ENCODE peak calls at places on chromosomes 6 and 20, in four cellular contexts. One of them, this sample, is unnamed.

GRCh38 chr6:169452117-169452868 is 198.6 kb upstream of the THBS2 start:
- DNase-seq in stimulated activated CD4-positive, alpha-beta T cell treated with anti-CD3 and anti-CD28 coated beads, Interleukin-4, amount 100 ng/mL, for 4 hours: no peak
- DNase-seq in hepatocyte: no peak
- DNase-seq in neural crest cell: no peak
- DNase-seq in this sample: no peak

GRCh38 chr6:131124341-131125071 is 10.8 kb upstream of the AKAP7 start:
- DNase-seq in neural crest cell: no peak
- DNase-seq in hepatocyte: no peak
- DNase-seq in stimulated activated CD4-positive, alpha-beta T cell treated with anti-CD3 and anti-CD28 coated beads, Interleukin-4, amount 100 ng/mL, for 4 hours: no peak
- DNase-seq in this sample: no peak

GRCh38 chr6:116512155-116512559 is 718 bp downstream of the CALHM5 start:
- DNase-seq in stimulated activated CD4-positive, alpha-beta T cell treated with anti-CD3 and anti-CD28 coated beads, Interleukin-4, amount 100 ng/mL, for 4 hours: no peak
- DNase-seq in neural crest cell: no peak
- DNase-seq in hepatocyte: no peak
- DNase-seq in this sample: no peak

GRCh38 chr6:23705691-23706090 is 420.3 kb upstream of the NRSN1 start:
- DNase-seq in stimulated activated CD4-positive, alpha-beta T cell treated with anti-CD3 and anti-CD28 coated beads, Interleukin-4, amount 100 ng/mL, for 4 hours: no peak
- DNase-seq in neural crest cell: no peak
- DNase-seq in hepatocyte: no peak
- DNase-seq in this sample: no peak

GRCh38 chr6:99364026-99364425 is 14.6 kb upstream of the FAXC start:
- DNase-seq in neural crest cell: no peak
- DNase-seq in stimulated activated CD4-positive, alpha-beta T cell treated with anti-CD3 and anti-CD28 coated beads, Interleukin-4, amount 100 ng/mL, for 4 hours: no peak
- DNase-seq in hepatocyte: no peak
- DNase-seq in this sample: no peak

GRCh38 chr6:6915813-6916547 is 191.8 kb upstream of the RREB1 start:
- DNase-seq in hepatocyte: peak
- DNase-seq in stimulated activated CD4-positive, alpha-beta T cell treated with anti-CD3 and anti-CD28 coated beads, Interleukin-4, amount 100 ng/mL, for 4 hours: no peak
- DNase-seq in neural crest cell: no peak
- DNase-seq in this sample: no peak

GRCh38 chr6:33808781-33809180 is 5.0 kb upstream of the MLN start:
- DNase-seq in neural crest cell: no peak
- DNase-seq in hepatocyte: no peak
- DNase-seq in stimulated activated CD4-positive, alpha-beta T cell treated with anti-CD3 and anti-CD28 coated beads, Interleukin-4, amount 100 ng/mL, for 4 hours: no peak
- DNase-seq in this sample: no peak

GRCh38 chr6:28742668-28743270 is 181.0 kb downstream of the TRIM27 start:
- DNase-seq in stimulated activated CD4-positive, alpha-beta T cell treated with anti-CD3 and anti-CD28 coated beads, Interleukin-4, amount 100 ng/mL, for 4 hours: no peak
- DNase-seq in hepatocyte: peak
- DNase-seq in neural crest cell: no peak
- DNase-seq in this sample: no peak

GRCh38 chr6:35089216-35089934 is 51.8 kb downstream of the TCP11 start:
- DNase-seq in stimulated activated CD4-positive, alpha-beta T cell treated with anti-CD3 and anti-CD28 coated beads, Interleukin-4, amount 100 ng/mL, for 4 hours: no peak
- DNase-seq in hepatocyte: peak
- DNase-seq in neural crest cell: no peak
- DNase-seq in this sample: no peak

GRCh38 chr6:23394699-23395098 is 731.3 kb upstream of the NRSN1 start:
- DNase-seq in hepatocyte: no peak
- DNase-seq in neural crest cell: no peak
- DNase-seq in stimulated activated CD4-positive, alpha-beta T cell treated with anti-CD3 and anti-CD28 coated beads, Interleukin-4, amount 100 ng/mL, for 4 hours: no peak
- DNase-seq in this sample: no peak

GRCh38 chr20:24840121-24840713 is 108.9 kb upstream of the CST7 start:
- DNase-seq in neural crest cell: no peak
- DNase-seq in hepatocyte: no peak
- DNase-seq in stimulated activated CD4-positive, alpha-beta T cell treated with anti-CD3 and anti-CD28 coated beads, Interleukin-4, amount 100 ng/mL, for 4 hours: no peak
- DNase-seq in this sample: no peak

GRCh38 chr6:159602370-159603185 is 90.5 kb downstream of the SOD2 start:
- DNase-seq in stimulated activated CD4-positive, alpha-beta T cell treated with anti-CD3 and anti-CD28 coated beads, Interleukin-4, amount 100 ng/mL, for 4 hours: no peak
- DNase-seq in hepatocyte: no peak
- DNase-seq in neural crest cell: no peak
- DNase-seq in this sample: no peak

GRCh38 chr6:28558629-28559028 is 32.9 kb downstream of the GPX5 start:
- DNase-seq in stimulated activated CD4-positive, alpha-beta T cell treated with anti-CD3 and anti-CD28 coated beads, Interleukin-4, amount 100 ng/mL, for 4 hours: no peak
- DNase-seq in hepatocyte: no peak
- DNase-seq in neural crest cell: no peak
- DNase-seq in this sample: no peak

GRCh38 chr6:43368517-43369160 is 808 bp downstream of the ZNF318 start:
- DNase-seq in neural crest cell: peak
- DNase-seq in hepatocyte: peak
- DNase-seq in stimulated activated CD4-positive, alpha-beta T cell treated with anti-CD3 and anti-CD28 coated beads, Interleukin-4, amount 100 ng/mL, for 4 hours: no peak
- DNase-seq in this sample: no peak